ENCODE peak calls at places on chromosomes 16 and 17, in four cellular contexts. J is upper lobe of right lung; O is left ventricle myocardium superior; K is effector CD4-positive, alpha-beta T cell. U is an unnamed sample.

GRCh38 chr16:82082543-82083244 is 47.6 kb downstream of the HSD17B2 start:
- DNase-seq in J (no peak), O (no peak), K (no peak), U (no peak)

GRCh38 chr16:13242201-13242600 is 340.8 kb downstream of the SHISA9 start:
- DNase-seq in J (no peak), O (no peak), K (no peak), U (no peak)

GRCh38 chr17:31754239-31754945 is 104.7 kb downstream of the COPRS start:
- DNase-seq in J (no peak), O (no peak), K (no peak), U (no peak)

GRCh38 chr17:77859035-77859360 is 99.5 kb upstream of the TNRC6C start:
- DNase-seq in J (peak), O (peak), K (no peak), U (peak)

GRCh38 chr17:61459434-61459809 is 7.2 kb downstream of the TBX4 start:
- DNase-seq in J (no peak), O (no peak), K (no peak), U (no peak)

GRCh38 chr16:49547448-49547847 is 173.8 kb downstream of the C16orf78 start:
- DNase-seq in J (no peak), O (no peak), K (no peak), U (no peak)

GRCh38 chr16:22614271-22614947 is 103.7 kb downstream of the NPIPB5 start:
- DNase-seq in J (no peak), O (no peak), K (no peak), U (no peak)

GRCh38 chr17:70144260-70144846 is 25.0 kb upstream of the KCNJ2 start:
- DNase-seq in J (no peak), O (no peak), K (no peak), U (no peak)

GRCh38 chr16:23699100-23699499 is 13.9 kb downstream of the ERN2 start:
- DNase-seq in J (no peak), O (no peak), K (no peak), U (no peak)

GRCh38 chr17:78329263-78330059 is 30.4 kb downstream of the SOCS3 start:
- DNase-seq in J (no peak), O (no peak), K (no peak), U (no peak)

GRCh38 chr17:29726721-29727252 is 104.1 kb upstream of the CORO6 start:
- DNase-seq in J (no peak), O (no peak), K (peak), U (no peak)

GRCh38 chr17:77101521-77102410 is 39.0 kb upstream of the SEC14L1 start:
- DNase-seq in J (no peak), O (no peak), K (no peak), U (no peak)